ENCODE peak calls at places on chromosomes 1 and 21, in eight cellular contexts. Q is stimulated activated CD4-positive, alpha-beta T cell treated with anti-CD3 and anti-CD28 coated beads, Interleukin-15, amount 100 ng/mL, for 1 hour; K is iPS DF 6.9; W is HEK293T; I is uterus; Z is left colon; S is HFF-Myc; X is AML-193. H is an unnamed sample.

GRCh38 chr1:40703316-40703715 is 11.8 kb downstream of the NFYC start:
- DNase-seq in I (no peak), W (no peak), Q (no peak), S (peak), X (peak), K (no peak), Z (no peak), H (peak)

GRCh38 chr1:65264197-65264929 is 45.0 kb upstream of the DNAJC6 start:
- DNase-seq in K (no peak), I (no peak), Q (no peak), S (peak), Z (peak), X (no peak), W (peak), H (peak)

GRCh38 chr1:157137773-157138219 is 399 bp downstream of the ETV3 start:
- DNase-seq in I (no peak), Q (no peak), Z (no peak), S (no peak), K (no peak), W (peak), X (no peak), H (no peak)

GRCh38 chr1:183024352-183025337 is 1.4 kb downstream of the LAMC1 start:
- DNase-seq in W (no peak), X (no peak), K (no peak), Z (no peak), Q (no peak), S (no peak), I (no peak), H (no peak)

GRCh38 chr1:156676820-156677615 is at the start of gene NES:
- DNase-seq in Q (no peak), Z (peak), I (peak), X (no peak), S (no peak), W (peak), K (no peak), H (no peak)

GRCh38 chr1:93619507-93620168 is 62.0 kb downstream of the BCAR3 start:
- DNase-seq in I (no peak), K (no peak), W (no peak), X (no peak), S (no peak), Q (no peak), Z (no peak), H (no peak)

GRCh38 chr1:11100149-11100493 is 452 bp upstream of the EXOSC10 start:
- DNase-seq in Q (no peak), Z (no peak), W (no peak), K (no peak), S (no peak), X (no peak), I (peak), H (no peak)

GRCh38 chr1:30756545-30757195 is 904 bp downstream of the LAPTM5 start:
- DNase-seq in K (no peak), W (no peak), X (peak), I (no peak), Z (peak), Q (no peak), S (peak), H (no peak)

GRCh38 chr1:230140221-230141001 is 73.4 kb downstream of the GALNT2 start:
- DNase-seq in K (no peak), Q (no peak), X (no peak), S (no peak), Z (peak), W (no peak), I (peak), H (no peak)

GRCh38 chr1:8925960-8926359 is 19.7 kb upstream of the CA6 start:
- DNase-seq in K (no peak), Z (no peak), X (no peak), Q (no peak), S (no peak), W (no peak), I (no peak), H (no peak)

GRCh38 chr1:172135076-172135672 is 285.3 kb upstream of the C1orf105 start:
- DNase-seq in I (no peak), Z (peak), Q (no peak), X (no peak), S (no peak), K (peak), W (peak), H (no peak)

GRCh38 chr21:17931080-17931479 is 111.9 kb upstream of the C21orf91 start:
- DNase-seq in W (no peak), S (no peak), K (peak), I (no peak), X (peak), Q (no peak), Z (no peak), H (no peak)

GRCh38 chr1:208150810-208151458 is 93.2 kb downstream of the PLXNA2 start:
- DNase-seq in K (no peak), S (no peak), W (no peak), I (no peak), X (no peak), Q (no peak), Z (no peak), H (no peak)

H was measured in fibroblast of the conjunctiva.